ENCODE peak calls at places on chromosomes 11 and 22, in five cellular contexts. G, U, T, B and L are unnamed samples.

GRCh38 chr22:43852605-43853327 is 9.5 kb downstream of the SULT4A1 start:
- DNase-seq in U (no peak), T (no peak), G (no peak), B (no peak), L (no peak)

GRCh38 chr22:18990355-18991137 is 54.5 kb upstream of the PRODH start:
- DNase-seq in B (no peak), T (no peak), U (no peak), G (no peak), L (no peak)

GRCh38 chr11:134711563-134711962 is 299.5 kb upstream of the B3GAT1 start:
- DNase-seq in B (no peak), G (no peak), U (no peak), T (no peak), L (no peak)

GRCh38 chr11:32113200-32113599 is 22.3 kb downstream of the RCN1 start:
- DNase-seq in B (no peak), T (no peak), U (no peak), G (no peak), L (no peak)

GRCh38 chr11:45892856-45893255 is 7.4 kb downstream of the MAPK8IP1 start:
- DNase-seq in G (no peak), U (no peak), B (no peak), T (no peak), L (peak; percentile 2)

GRCh38 chr11:78646564-78647185 is 72.0 kb upstream of the NARS2 start:
- DNase-seq in U (peak; percentile 54), G (peak; percentile 69), B (no peak), T (peak; percentile 49), L (peak; percentile 54)

GRCh38 chr11:131637469-131638175 is 267.2 kb downstream of the NTM start:
- DNase-seq in T (no peak), B (no peak), U (no peak), G (no peak), L (no peak)

GRCh38 chr11:34366522-34366921 is 8.7 kb upstream of the ABTB2 start:
- DNase-seq in G (no peak), U (no peak), B (no peak), T (no peak), L (peak; percentile 36)

GRCh38 chr11:132904091-132904490 is 628.2 kb downstream of the OPCML start:
- DNase-seq in T (no peak), U (no peak), B (no peak), G (no peak), L (no peak)

GRCh38 chr11:124080319-124081001 is 34.8 kb upstream of the VWA5A start:
- DNase-seq in B (no peak), U (no peak), T (no peak), G (peak; percentile 12), L (no peak)

GRCh38 chr11:116231540-116231939 is 541.2 kb downstream of the BUD13 start:
- DNase-seq in G (no peak), T (no peak), B (no peak), U (no peak), L (no peak)

GRCh38 chr11:86670179-86670578 is 2.2 kb downstream of the ME3 start:
- DNase-seq in G (no peak), U (no peak), T (peak; percentile 43), B (no peak), L (no peak)

GRCh38 chr22:42693763-42694683 is 26.6 kb downstream of the A4GALT start:
- DNase-seq in U (no peak), B (no peak), T (no peak), G (no peak), L (no peak)

GRCh38 chr11:28963189-28963588 is 855.0 kb downstream of the METTL15 start:
- DNase-seq in T (peak; percentile 83), G (no peak), B (no peak), U (no peak), L (no peak)

GRCh38 chr11:76248210-76248609 is 41.9 kb upstream of the WNT11 start:
- DNase-seq in B (no peak), U (peak; percentile 52), T (no peak), G (peak; percentile 61), L (no peak)

GRCh38 chr11:80285076-80285790 is 844.4 kb upstream of the TENM4 start:
- DNase-seq in B (no peak), U (no peak), T (peak; percentile 47), G (no peak), L (no peak)

GRCh38 chr11:87675993-87676392 is 499.2 kb downstream of the RAB38 start:
- DNase-seq in T (no peak), U (no peak), G (no peak), B (no peak), L (no peak)

GRCh38 chr22:29000641-29001040 is 61.0 kb downstream of the C22orf31 start:
- DNase-seq in T (no peak), B (no peak), U (no peak), G (no peak), L (no peak)

GRCh38 chr11:67405196-67405567 is 1.3 kb downstream of the TBC1D10C start:
- DNase-seq in B (no peak), U (no peak), G (no peak), T (no peak), L (no peak)

GRCh38 chr11:34837246-34837856 is 78.8 kb downstream of the APIP start:
- DNase-seq in B (no peak), G (no peak), T (no peak), U (no peak), L (no peak)

GRCh38 chr11:57904369-57904768 is 119.3 kb upstream of the OR9Q1 start:
- DNase-seq in T (no peak), G (no peak), B (no peak), U (no peak), L (no peak)

GRCh38 chr11:77402218-77402556 is 71.7 kb downstream of the PAK1 start:
- DNase-seq in G (no peak), U (no peak), T (no peak), B (no peak), L (no peak)

GRCh38 chr11:61028135-61028729 is 56.8 kb downstream of the CD6 start:
- DNase-seq in T (no peak), B (peak; percentile 76), U (no peak), G (no peak), L (no peak)

DNA sequence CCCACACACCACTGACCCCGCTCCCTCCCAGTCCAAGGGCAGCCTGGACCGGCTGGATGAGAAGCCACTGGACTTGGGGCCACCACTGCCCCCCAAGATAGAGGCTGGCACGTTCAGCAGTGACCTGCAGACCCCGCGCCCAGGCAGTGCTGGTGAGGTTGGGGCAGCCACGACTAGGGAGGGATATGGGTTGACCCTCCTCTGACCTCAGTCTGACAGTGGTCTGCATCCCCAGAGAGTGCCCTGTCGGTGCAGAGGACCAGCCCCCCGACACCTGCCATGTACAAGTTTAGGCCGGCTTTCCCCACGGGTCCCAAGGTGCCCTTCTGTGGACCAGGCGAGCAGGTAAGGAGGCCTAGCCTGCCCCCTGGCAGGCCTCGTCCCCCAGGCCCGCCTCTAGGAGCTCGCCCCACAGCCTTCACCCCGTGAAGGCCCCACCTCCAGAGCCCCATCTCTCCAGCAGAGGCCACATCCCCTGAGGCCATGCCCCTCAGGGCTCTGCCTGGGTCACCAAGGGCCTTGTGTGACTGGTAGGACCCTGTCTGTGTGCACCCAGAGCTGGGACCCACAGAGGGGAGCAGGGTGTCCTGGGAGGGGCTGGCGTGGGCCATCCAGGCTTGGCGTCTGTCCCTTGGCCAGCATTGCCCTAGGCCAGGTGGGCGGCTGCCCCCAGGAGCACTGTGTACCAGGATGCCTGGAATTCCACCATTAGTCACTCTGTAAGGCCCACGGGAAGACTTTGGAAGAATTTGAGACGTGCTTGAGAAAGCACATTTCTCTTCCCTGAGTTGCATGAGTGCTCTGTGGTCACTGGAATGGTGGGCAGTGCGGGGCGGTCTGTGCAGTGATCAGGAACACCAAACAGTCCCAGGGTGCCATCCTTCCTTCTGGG is 9.4 kb downstream of the CCDC188 start:
- DNase-seq in T (peak; percentile 82), G (no peak), B (no peak), U (no peak), L (no peak)
- TF ChIP-seq RCOR1 in T (no peak), G (no peak), B (no peak), U (no peak), L (no peak)

DNA sequence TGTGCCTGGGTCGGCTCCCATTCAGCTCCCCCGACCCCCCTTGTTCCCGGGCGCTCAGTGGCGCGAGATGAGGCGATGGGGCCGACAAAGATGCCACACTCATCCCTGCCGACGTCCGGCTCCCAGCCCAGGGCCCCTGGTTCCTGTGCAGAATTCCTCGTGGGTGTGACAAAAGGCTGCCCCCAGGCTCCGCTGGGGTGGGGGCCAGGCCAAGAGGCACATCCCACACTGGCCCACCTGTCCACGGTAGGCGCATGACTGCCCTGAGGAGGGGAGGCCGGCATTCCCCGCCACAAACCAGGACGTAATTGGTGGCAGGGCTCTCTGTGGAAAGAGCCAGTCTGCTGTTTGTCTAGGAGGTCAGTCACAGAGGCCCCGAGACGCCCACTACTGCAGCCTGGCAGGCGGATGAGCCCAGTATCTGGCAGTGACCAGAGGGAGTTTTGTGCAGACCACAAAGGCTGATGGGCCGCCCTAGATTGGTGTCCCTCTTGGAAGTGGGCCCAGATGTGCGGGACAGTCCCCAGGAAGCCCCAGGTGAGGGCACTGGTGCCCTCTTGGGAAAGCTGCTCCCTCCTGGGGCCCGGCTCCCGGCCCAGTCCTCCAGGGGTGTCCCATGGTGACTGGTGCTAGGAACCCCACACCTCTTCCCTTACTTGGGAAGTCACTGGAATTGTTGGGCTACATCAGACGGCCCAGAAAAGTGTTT is 5.7 kb downstream of the CCND1 start:
- DNase-seq in U (no peak), T (no peak), G (no peak), B (no peak), L (peak; percentile 61)
- H3K4me3 ChIP-seq in U (no peak overlapping the region), T (no peak overlapping the region), G (no peak overlapping the region), B (no peak overlapping the region), L (peak overlapping the region; percentile 96)

GRCh38 chr22:31046591-31047226 is 34.4 kb upstream of the SMTN start:
- DNase-seq in B (no peak), T (peak; percentile 13), U (no peak), G (peak; percentile 22), L (peak; percentile 31)
- TF ChIP-seq RCOR1 in B (no peak), T (no peak), U (no peak), G (no peak), L (no peak)

DNA sequence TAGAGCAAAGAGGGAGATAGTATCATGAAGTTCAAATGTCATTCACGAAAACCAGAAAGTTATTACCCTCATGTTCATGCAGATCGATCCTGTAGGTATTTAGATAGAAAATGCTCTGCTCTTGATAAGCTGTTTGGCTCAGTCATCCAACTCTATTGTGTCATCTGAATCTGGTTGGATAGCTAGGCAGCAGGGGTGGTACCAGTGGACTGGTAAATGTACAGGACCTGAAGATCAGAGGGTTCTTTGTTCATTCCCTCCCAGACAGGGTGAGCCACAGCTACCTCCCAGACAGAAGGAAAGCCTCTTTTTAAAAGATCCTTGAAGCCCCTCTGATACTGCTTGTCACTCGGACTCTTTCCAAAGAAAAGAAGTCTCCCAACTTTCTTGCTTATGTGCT is 29.8 kb upstream of the DRD2 start:
- DNase-seq in B (no peak), T (no peak), G (no peak), U (no peak), L (no peak)
- H3K4me3 ChIP-seq in B (no peak overlapping the region), T (no peak overlapping the region), G (no peak overlapping the region), U (no peak overlapping the region), L (no peak overlapping the region)

GRCh38 chr22:38259370-38259769 is 13.4 kb downstream of the TMEM184B start:
- DNase-seq in T (no peak), G (no peak), B (no peak), U (no peak), L (no peak)
- TF ChIP-seq RCOR1 in T (no peak), G (no peak), B (no peak), U (no peak), L (no peak)

DNA sequence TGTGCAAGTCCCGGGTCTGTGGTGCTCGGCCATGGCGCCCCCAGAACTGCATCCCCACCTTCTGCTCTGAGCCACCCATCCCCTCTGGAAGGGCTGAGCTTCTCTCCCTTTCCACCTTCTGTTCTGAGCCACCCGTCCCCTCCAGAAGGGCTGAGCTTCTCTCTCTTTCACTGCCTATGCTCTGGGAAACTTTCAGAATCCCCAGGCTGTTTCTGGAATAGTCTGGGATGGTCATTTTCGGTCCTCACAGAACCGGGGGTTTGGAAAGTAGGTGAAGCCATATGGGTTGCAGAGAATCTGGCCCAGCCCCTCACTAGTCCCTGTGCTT is 3.4 kb upstream of the BID start:
- DNase-seq in U (no peak), B (no peak), T (no peak), G (no peak), L (no peak)
- H3K4me3 ChIP-seq in U (no peak overlapping the region), B (peak overlapping the region; percentile 91), T (no peak overlapping the region), G (peak overlapping the region; percentile 8), L (no peak overlapping the region)